ENCODE peak calls at places on chromosomes 11 and 22, in eight cellular contexts. R, W, A, T, H, P, S and I are unnamed samples.
A peak's percentile ranks its signal among the peaks of the same experiment; 100 is the strongest.

GRCh38 chr11:35424157-35424945 is 5.0 kb upstream of the SLC1A2 start:
- DNase-seq in R (peak; percentile 53), W (peak; percentile 77), A (no peak), T (no peak), H (no peak), P (no peak), S (peak; percentile 76), I (no peak)

GRCh38 chr22:41197808-41198585 is 7.1 kb upstream of the L3MBTL2 start:
- DNase-seq in R (no peak), W (no peak), A (peak; percentile 38), T (peak; percentile 70), H (no peak), P (peak; percentile 59), S (no peak), I (peak; percentile 73)

GRCh38 chr11:17933710-17934109 is 79.1 kb downstream of the SERGEF start:
- DNase-seq in R (no peak), W (no peak), A (no peak), T (no peak), H (no peak), P (no peak), S (no peak), I (no peak)

GRCh38 chr22:42856179-42856864 is 751 bp downstream of the ARFGAP3 start:
- DNase-seq in R (no peak), W (peak; percentile 22), A (peak; percentile 13), T (peak; percentile 40), H (peak; percentile 73), P (peak; percentile 58), S (peak; percentile 47), I (peak; percentile 85)

GRCh38 chr22:38219644-38220043 is 17.9 kb downstream of the MAFF start:
- DNase-seq in R (no peak), W (no peak), A (no peak), T (no peak), H (no peak), P (no peak), S (no peak), I (no peak)

GRCh38 chr22:25348391-25348790 is 129.0 kb downstream of the CRYBB2 start:
- DNase-seq in R (no peak), W (no peak), A (no peak), T (no peak), H (no peak), P (no peak), S (no peak), I (no peak)

GRCh38 chr11:67647471-67647870 is 3.1 kb downstream of the ACY3 start:
- DNase-seq in R (no peak), W (no peak), A (no peak), T (no peak), H (no peak), P (no peak), S (no peak), I (peak; percentile 37)

GRCh38 chr11:23425379-23425778 is 565.1 kb upstream of the CCDC179 start:
- DNase-seq in R (no peak), W (peak; percentile 12), A (no peak), T (no peak), H (no peak), P (no peak), S (no peak), I (no peak)

GRCh38 chr22:37618072-37618656 is 9.5 kb downstream of the GGA1 start:
- DNase-seq in R (no peak), W (no peak), A (no peak), T (no peak), H (no peak), P (no peak), S (no peak), I (no peak)

GRCh38 chr22:48488611-48489456 is 1338.8 kb downstream of the BRD1 start:
- DNase-seq in R (no peak), W (no peak), A (no peak), T (peak; percentile 19), H (no peak), P (no peak), S (peak; percentile 83), I (peak; percentile 65)

GRCh38 chr11:63586451-63587166 is 23.4 kb upstream of the PLAAT2 start:
- DNase-seq in R (no peak), W (no peak), A (no peak), T (no peak), H (no peak), P (no peak), S (no peak), I (no peak)

GRCh38 chr11:109785714-109786113 is 307.5 kb upstream of the ZC3H12C start:
- DNase-seq in R (peak; percentile 11), W (peak; percentile 39), A (peak; percentile 20), T (no peak), H (no peak), P (no peak), S (peak; percentile 35), I (no peak)

GRCh38 chr11:126348806-126349582 is 6.5 kb upstream of the ST3GAL4 start:
- DNase-seq in R (no peak), W (peak; percentile 36), A (peak; percentile 44), T (peak; percentile 47), H (no peak), P (no peak), S (peak; percentile 62), I (no peak)

GRCh38 chr11:69862331-69862761 is 43.1 kb upstream of the FGF3 start:
- DNase-seq in R (no peak), W (no peak), A (no peak), T (no peak), H (no peak), P (no peak), S (no peak), I (no peak)

GRCh38 chr11:17476317-17477083 is at the start of gene ABCC8:
- DNase-seq in R (no peak), W (no peak), A (no peak), T (no peak), H (no peak), P (no peak), S (no peak), I (no peak)

GRCh38 chr22:22038178-22038880 is 55.7 kb upstream of the TOP3B start:
- DNase-seq in R (no peak), W (peak; percentile 53), A (no peak), T (no peak), H (no peak), P (no peak), S (no peak), I (no peak)

GRCh38 chr11:35525501-35526175 is at the start of gene PAMR1:
- DNase-seq in R (no peak), W (peak; percentile 90), A (peak; percentile 63), T (no peak), H (peak; percentile 57), P (no peak), S (peak; percentile 87), I (peak; percentile 66)